ENCODE peak calls at places on chromosome 16, in seven cellular contexts. Z is HCT116, D is K562, F is GM12878, U is HepG2, N is H1, C is SK-N-SH. J is an unnamed sample.

GRCh38 chr16:88453621-88454314 is 688 bp downstream of the ZFPM1 start:
- DNase-seq in F (no peak), Z (no peak), N (no peak), U (no peak), D (peak; percentile 43), C (peak; percentile 65), J (peak; percentile 8)

GRCh38 chr16:70520612-70521297 is 2.6 kb downstream of the COG4 start:
- DNase-seq in F (no peak), N (no peak), C (no peak), Z (no peak), U (no peak), D (no peak), J (no peak)

GRCh38 chr16:77213542-77214108 is 14.4 kb downstream of the SYCE1L start:
- DNase-seq in Z (peak; percentile 98), D (no peak), U (peak; percentile 46), C (no peak), N (no peak), F (no peak), J (peak; percentile 86)

GRCh38 chr16:67199011-67199807 is at the start of gene ELMO3:
- DNase-seq in N (no peak), C (peak; percentile 72), Z (no peak), F (no peak), U (no peak), D (no peak), J (no peak)

GRCh38 chr16:22093952-22094351 is 1.6 kb downstream of the VWA3A start:
- DNase-seq in U (no peak), Z (no peak), F (no peak), D (no peak), N (no peak), C (no peak), J (no peak)

GRCh38 chr16:20137909-20138308 is 64.2 kb upstream of the GPR139 start:
- DNase-seq in C (no peak), N (no peak), Z (no peak), U (no peak), F (no peak), D (no peak), J (no peak)

GRCh38 chr16:4800290-4801041 is 2.0 kb downstream of the ROGDI start:
- DNase-seq in F (no peak), U (peak; percentile 56), D (peak; percentile 65), Z (no peak), C (no peak), N (no peak), J (no peak)

GRCh38 chr16:62638964-62639861 is 603.0 kb upstream of the CDH8 start:
- DNase-seq in Z (no peak), D (no peak), C (no peak), N (no peak), U (no peak), F (peak; percentile 83), J (no peak)

GRCh38 chr16:66486773-66487579 is 59.9 kb downstream of the BEAN1 start:
- DNase-seq in F (no peak), N (no peak), Z (no peak), C (peak; percentile 48), D (no peak), U (no peak), J (peak; percentile 69)

GRCh38 chr16:8044796-8045195 is 545.5 kb downstream of the TMEM114 start:
- DNase-seq in U (no peak), N (no peak), D (no peak), F (no peak), Z (no peak), C (no peak), J (no peak)

GRCh38 chr16:66495440-66495839 is 54.5 kb downstream of the TK2 start:
- DNase-seq in D (no peak), F (no peak), C (no peak), U (no peak), Z (no peak), N (no peak), J (no peak)

GRCh38 chr16:1906052-1906845 is 12.0 kb downstream of the HS3ST6 start:
- DNase-seq in C (peak; percentile 49), N (no peak), D (no peak), Z (no peak), F (no peak), U (no peak), J (no peak)

GRCh38 chr16:86886651-86887050 is 308.3 kb downstream of the FOXL1 start:
- DNase-seq in U (no peak), Z (no peak), D (no peak), N (no peak), F (no peak), C (no peak), J (no peak)
- H2AFZ ChIP-seq in U (no peak overlapping the region), Z (no peak overlapping the region), D (no peak overlapping the region), N (no peak overlapping the region), F (no peak overlapping the region), C (no peak overlapping the region), J (no peak overlapping the region)

GRCh38 chr16:69485361-69485760 is 60.9 kb downstream of the CYB5B start:
- DNase-seq in F (no peak), N (no peak), D (no peak), U (no peak), Z (no peak), C (no peak), J (no peak)

GRCh38 chr16:69483611-69484010 is 59.2 kb downstream of the CYB5B start:
- DNase-seq in Z (no peak), D (no peak), C (no peak), N (no peak), F (no peak), U (no peak), J (no peak)

GRCh38 chr16:69479806-69480205 is 55.4 kb downstream of the CYB5B start:
- DNase-seq in C (no peak), N (no peak), D (no peak), U (no peak), F (no peak), Z (no peak), J (no peak)

GRCh38 chr16:69481901-69482341 is 57.5 kb downstream of the CYB5B start:
- DNase-seq in F (no peak), U (no peak), N (no peak), Z (no peak), C (no peak), D (peak; percentile 49), J (peak; percentile 97)

GRCh38 chr16:69482410-69482951 is 58.1 kb downstream of the CYB5B start:
- DNase-seq in U (no peak), Z (no peak), D (no peak), N (no peak), F (no peak), C (no peak), J (peak; percentile 97)
- TF ChIP-seq POLR2AphosphoS5 in U (no peak), Z (no peak), D (no peak), N (no peak), F (no peak), C (no peak), J (peak; percentile 65)

GRCh38 chr16:57606847-57607501 is 21.5 kb upstream of the ADGRG1 start:
- DNase-seq in C (peak; percentile 56), D (no peak), Z (no peak), N (no peak), U (peak; percentile 85), F (no peak), J (no peak)
- H3K9ac ChIP-seq in C (no peak overlapping the region), D (peak overlapping the region; percentile 65), Z (no peak overlapping the region), N (no peak overlapping the region), U (peak overlapping the region; percentile 52), F (no peak overlapping the region), J (no peak overlapping the region)

GRCh38 chr16:29009838-29010166 is 24.9 kb downstream of the LAT start:
- DNase-seq in C (no peak), U (no peak), Z (no peak), N (no peak), D (no peak), F (no peak), J (no peak)

GRCh38 chr16:29011851-29012250 is 27.0 kb downstream of the LAT start:
- DNase-seq in D (no peak), Z (no peak), C (no peak), N (no peak), F (no peak), U (no peak), J (no peak)

GRCh38 chr16:29011112-29011511 is 26.3 kb downstream of the LAT start:
- DNase-seq in F (no peak), C (peak; percentile 42), Z (no peak), N (peak; percentile 19), U (no peak), D (peak; percentile 47), J (no peak)

GRCh38 chr16:29007865-29008593 is 23.2 kb downstream of the LAT start:
- DNase-seq in F (no peak), D (peak; percentile 83), N (no peak), Z (no peak), C (no peak), U (no peak), J (no peak)

GRCh38 chr16:29009050-29009837 is 24.4 kb downstream of the LAT start:
- DNase-seq in D (peak; percentile 98), N (no peak), C (no peak), U (no peak), F (no peak), Z (no peak), J (no peak)
- H2AFZ ChIP-seq in D (peak overlapping the region; percentile 87), N (peak overlapping the region; percentile 94), C (no peak overlapping the region), U (no peak overlapping the region), F (no peak overlapping the region), Z (no peak overlapping the region), J (no peak overlapping the region)